ENCODE peak calls at places on chromosome 18, in seven cellular contexts. R is cardiac muscle cell, J is fibroblast of pulmonary artery, P is BE2C, A is AG09309, L is HFF-Myc, O is astrocyte of the spinal cord. C is an unnamed sample.

GRCh38 chr18:5095239-5095638 is 101.8 kb downstream of the AKAIN1 start:
- DNase-seq in P (no peak), J (no peak), O (no peak), A (no peak), L (no peak), R (no peak), C (no peak)

GRCh38 chr18:22683196-22683676 is 249.9 kb upstream of the RBBP8 start:
- DNase-seq in P (peak; percentile 38), A (peak; percentile 79), J (peak; percentile 88), O (peak; percentile 95), R (no peak), L (peak; percentile 49), C (peak; percentile 98)

GRCh38 chr18:46166261-46166970 is 62.2 kb downstream of the HAUS1 start:
- DNase-seq in R (no peak), L (no peak), P (no peak), O (no peak), A (no peak), J (no peak), C (no peak)

GRCh38 chr18:10285283-10285640 is 169.2 kb upstream of the APCDD1 start:
- DNase-seq in O (no peak), R (no peak), J (no peak), A (no peak), P (no peak), L (no peak), C (no peak)

GRCh38 chr18:22813648-22814328 is 119.3 kb upstream of the RBBP8 start:
- DNase-seq in A (no peak), P (peak; percentile 8), O (peak; percentile 58), R (peak; percentile 54), L (no peak), J (peak; percentile 71), C (no peak)

GRCh38 chr18:55110436-55110835 is 151.2 kb upstream of the CCDC68 start:
- DNase-seq in L (no peak), R (no peak), J (peak; percentile 49), P (no peak), O (no peak), A (no peak), C (no peak)

GRCh38 chr18:28086530-28087172 is 90.3 kb downstream of the CDH2 start:
- DNase-seq in J (peak; percentile 81), L (no peak), A (no peak), P (no peak), O (peak; percentile 76), R (no peak), C (no peak)

GRCh38 chr18:7926526-7926925 is 359.4 kb downstream of the PTPRM start:
- DNase-seq in A (no peak), O (no peak), P (no peak), R (peak; percentile 48), L (no peak), J (no peak), C (no peak)

GRCh38 chr18:3857544-3857943 is 407.6 kb downstream of the TGIF1 start:
- DNase-seq in J (peak; percentile 28), P (no peak), R (no peak), A (peak; percentile 10), O (no peak), L (peak; percentile 2), C (no peak)

GRCh38 chr18:55136864-55137263 is 177.6 kb upstream of the CCDC68 start:
- DNase-seq in A (no peak), P (no peak), R (no peak), O (peak; percentile 66), L (no peak), J (peak; percentile 41), C (no peak)

GRCh38 chr18:21115519-21116411 is 4.2 kb upstream of the ROCK1 start:
- DNase-seq in L (peak; percentile 44), O (peak; percentile 57), A (peak; percentile 81), J (peak; percentile 26), P (no peak), R (peak; percentile 21), C (no peak)

GRCh38 chr18:35458677-35459441 is 38.9 kb downstream of the INO80C start:
- DNase-seq in P (peak; percentile 74), J (peak; percentile 74), O (peak; percentile 76), R (peak; percentile 10), L (peak; percentile 70), A (no peak), C (peak; percentile 76)

GRCh38 chr18:54284535-54284934 is 15.2 kb downstream of the POLI start:
- DNase-seq in J (no peak), A (no peak), R (no peak), L (no peak), O (no peak), P (no peak), C (no peak)

GRCh38 chr18:28476302-28476701 is 299.4 kb upstream of the CDH2 start:
- DNase-seq in J (no peak), A (no peak), R (no peak), O (no peak), L (no peak), P (no peak), C (no peak)

DNA sequence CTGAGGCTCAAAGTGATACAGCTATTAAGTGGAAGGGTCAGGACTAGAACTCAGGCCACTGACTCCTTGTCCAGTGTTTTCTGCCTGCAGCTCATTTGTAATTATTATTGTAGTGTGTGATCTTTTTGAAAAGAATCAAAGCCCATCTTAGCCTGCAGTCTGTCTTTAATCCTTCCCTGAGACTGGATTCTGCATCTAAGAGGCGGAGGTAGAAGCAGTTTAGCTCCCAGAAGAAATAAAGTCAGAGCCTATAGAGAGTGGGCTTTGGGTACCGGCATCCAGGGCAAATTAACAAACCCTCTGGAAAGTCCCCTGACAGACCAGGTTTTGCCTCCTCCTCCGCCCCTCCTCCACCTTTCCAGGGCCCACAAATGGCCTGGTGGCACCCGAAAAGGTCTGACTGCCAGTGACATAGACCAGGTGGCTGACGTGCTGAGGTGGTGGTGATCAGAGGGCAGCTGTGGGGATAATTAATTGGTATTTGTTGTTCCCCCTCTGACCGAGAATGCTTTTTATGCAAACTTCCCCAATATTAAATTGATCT is 2.2 kb upstream of the RAX start:
- DNase-seq in L (no peak), O (no peak), P (no peak), R (no peak), J (no peak), A (no peak), C (no peak)
- H3K4me3 ChIP-seq in L (no peak overlapping the region), O (no peak overlapping the region), P (no peak overlapping the region), R (no peak overlapping the region), J (no peak overlapping the region), A (no peak overlapping the region), C (no peak overlapping the region)

GRCh38 chr18:12948055-12948804 is 419 bp downstream of the SEH1L start:
- DNase-seq in O (peak; percentile 97), R (peak; percentile 90), L (peak; percentile 72), A (peak; percentile 61), J (peak; percentile 97), P (peak; percentile 90), C (peak; percentile 94)

GRCh38 chr18:12944724-12945123 is 3.1 kb upstream of the SEH1L start:
- DNase-seq in O (peak; percentile 52), R (no peak), J (peak; percentile 20), L (no peak), P (no peak), A (no peak), C (peak; percentile 42)

GRCh38 chr18:12947355-12948054 is at the start of gene SEH1L:
- DNase-seq in O (peak; percentile 99), R (peak; percentile 100), A (peak; percentile 89), L (peak; percentile 85), P (peak; percentile 97), J (peak; percentile 99), C (peak; percentile 100)

GRCh38 chr18:12943200-12943599 is 4.6 kb upstream of the SEH1L start:
- DNase-seq in L (no peak), A (no peak), P (no peak), J (no peak), O (no peak), R (no peak), C (no peak)

GRCh38 chr18:12946549-12947354 is 1.1 kb upstream of the SEH1L start:
- DNase-seq in R (peak; percentile 69), L (peak; percentile 88), P (peak; percentile 48), J (peak; percentile 97), O (peak; percentile 70), A (peak; percentile 94), C (peak; percentile 62)
- TF ChIP-seq CTCF in R (no peak), L (no peak), P (no peak), J (peak; percentile 6), O (no peak), A (peak; percentile 8), C (no peak)

GRCh38 chr18:26656401-26656943 is 108.1 kb upstream of the KCTD1 start:
- DNase-seq in R (peak; percentile 42), P (no peak), A (no peak), O (no peak), L (no peak), J (no peak), C (no peak)

GRCh38 chr18:26655614-26656400 is 107.5 kb upstream of the KCTD1 start:
- DNase-seq in R (peak; percentile 85), A (no peak), L (no peak), P (peak; percentile 43), O (peak; percentile 58), J (peak; percentile 49), C (peak; percentile 48)

GRCh38 chr18:26654173-26655009 is 106.0 kb upstream of the KCTD1 start:
- DNase-seq in O (no peak), A (no peak), P (no peak), L (no peak), R (no peak), J (no peak), C (no peak)

GRCh38 chr18:26656944-26657536 is 108.7 kb upstream of the KCTD1 start:
- DNase-seq in O (peak; percentile 71), P (peak; percentile 64), A (no peak), J (peak; percentile 63), R (peak; percentile 81), L (no peak), C (peak; percentile 76)

DNA sequence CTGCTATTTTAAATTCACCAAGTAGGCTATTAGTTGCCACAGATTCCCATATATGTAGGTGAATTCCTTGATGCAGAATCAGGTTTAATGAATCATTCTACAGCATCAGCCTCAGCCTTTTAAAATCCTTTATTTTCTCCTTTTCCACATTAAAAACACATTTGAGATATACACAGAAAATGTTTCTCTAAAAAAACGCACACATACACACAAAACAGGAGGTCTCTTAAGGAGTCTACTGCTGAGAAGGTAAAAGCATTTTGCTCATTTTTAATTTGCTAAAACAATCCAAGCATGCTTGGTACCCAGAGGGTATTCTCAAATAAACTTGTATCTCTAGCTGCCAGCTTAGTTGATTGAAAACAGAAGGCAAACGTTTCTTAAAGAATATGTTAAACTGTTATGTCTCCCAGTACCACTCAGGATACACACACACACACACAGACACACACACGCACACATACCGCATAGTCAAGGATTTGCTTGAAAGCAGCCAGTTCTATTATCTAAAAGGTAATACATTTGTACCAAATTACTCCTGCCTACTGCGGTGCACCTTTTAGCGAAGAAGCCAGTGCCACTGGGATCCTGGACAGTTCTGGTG is 106.8 kb upstream of the KCTD1 start:
- DNase-seq in L (no peak), R (no peak), O (peak; percentile 28), A (no peak), J (peak; percentile 14), P (no peak), C (peak; percentile 21)
- H3K4me3 ChIP-seq in L (no peak overlapping the region), R (peak overlapping the region; percentile 69), O (no peak overlapping the region), A (peak overlapping the region; percentile 53), J (no peak overlapping the region), P (peak overlapping the region; percentile 56), C (no peak overlapping the region)

GRCh38 chr18:58078889-58079573 is 35.0 kb downstream of the NEDD4L start:
- DNase-seq in P (no peak), O (no peak), A (no peak), R (no peak), J (no peak), L (no peak), C (peak; percentile 76)

GRCh38 chr18:58077329-58077728 is 33.3 kb downstream of the NEDD4L start:
- DNase-seq in P (no peak), O (no peak), R (no peak), L (no peak), J (no peak), A (no peak), C (no peak)

GRCh38 chr18:58080516-58080915 is 36.5 kb downstream of the NEDD4L start:
- DNase-seq in J (no peak), O (no peak), A (no peak), L (no peak), P (peak; percentile 27), R (no peak), C (no peak)

GRCh38 chr18:58076052-58076451 is 32.0 kb downstream of the NEDD4L start:
- DNase-seq in O (no peak), J (no peak), P (no peak), A (no peak), R (no peak), L (no peak), C (no peak)
- TF ChIP-seq CTCF in O (no peak), J (no peak), P (no peak), A (no peak), R (no peak), L (no peak), C (no peak)

C was measured in colonic mucosa.